ENCODE peak calls at places on chromosomes 6 and 20, in four cellular contexts. Q is type B pancreatic cell, C is skeletal muscle cell, Y is mesendoderm. M is an unnamed sample.

GRCh38 chr6:7139835-7140470 is 32.2 kb downstream of the RREB1 start:
- DNase-seq in Q (no peak), C (no peak), Y (no peak), M (no peak)

GRCh38 chr6:167704396-167704801 is 122.3 kb upstream of the AFDN start:
- DNase-seq in Q (no peak), C (no peak), Y (no peak), M (no peak)

GRCh38 chr6:108606130-108606797 is 45.5 kb downstream of the FOXO3 start:
- DNase-seq in Q (no peak), C (no peak), Y (no peak), M (no peak)

GRCh38 chr6:84074988-84075781 is 41.6 kb downstream of the MRAP2 start:
- DNase-seq in Q (no peak), C (no peak), Y (peak; percentile 90), M (no peak)

GRCh38 chr20:4507288-4507719 is 214.4 kb upstream of the PRND start:
- DNase-seq in Q (no peak), C (peak; percentile 86), Y (no peak), M (no peak)

GRCh38 chr6:111662794-111663231 is 57.1 kb upstream of the TRAF3IP2 start:
- DNase-seq in Q (no peak), C (no peak), Y (no peak), M (no peak)

GRCh38 chr6:79250107-79250514 is 15.6 kb upstream of the HMGN3 start:
- DNase-seq in Q (no peak), C (no peak), Y (peak; percentile 31), M (no peak)

GRCh38 chr6:77040566-77041195 is 422.6 kb downstream of the HTR1B start:
- DNase-seq in Q (no peak), C (no peak), Y (no peak), M (no peak)

GRCh38 chr6:26157838-26158580 is 70.8 kb downstream of the HFE start:
- DNase-seq in Q (peak; percentile 77), C (peak; percentile 93), Y (peak; percentile 99), M (peak; percentile 65)

GRCh38 chr6:135114355-135115145 is 59.9 kb upstream of the HBS1L start:
- DNase-seq in Q (no peak), C (no peak), Y (no peak), M (peak; percentile 8)

GRCh38 chr6:43453831-43454230 is 1.5 kb downstream of the DLK2 start:
- DNase-seq in Q (no peak), C (no peak), Y (no peak), M (no peak)

GRCh38 chr6:153729189-153729588 is 309.9 kb upstream of the OPRM1 start:
- DNase-seq in Q (no peak), C (no peak), Y (no peak), M (no peak)

GRCh38 chr20:51562334-51563140 is 20.0 kb upstream of the NFATC2 start:
- DNase-seq in Q (peak; percentile 77), C (peak; percentile 73), Y (peak; percentile 91), M (no peak)

GRCh38 chr6:18053555-18054445 is 66.4 kb upstream of the KIF13A start:
- DNase-seq in Q (no peak), C (no peak), Y (peak; percentile 33), M (no peak)

GRCh38 chr6:36052092-36052491 is 24.5 kb downstream of the MAPK14 start:
- DNase-seq in Q (no peak), C (no peak), Y (no peak), M (no peak)

GRCh38 chr20:33964431-33964830 is 29.3 kb upstream of the RALY start:
- DNase-seq in Q (no peak), C (no peak), Y (no peak), M (no peak)

M was measured in activated T-helper 1 cell treated with Interleukin-2 at 50 U/mL for 16 hours.